ENCODE peak calls at places on chromosomes 6 and 20, in eight cellular contexts. F is choroid plexus epithelial cell, T is AG10803, X is hepatocyte, G is A549, C is heart right ventricle, Q is brain microvascular endothelial cell, S is NB4. K is an unnamed sample.

GRCh38 chr20:47701612-47702011 is 83.7 kb downstream of the SULF2 start:
- DNase-seq in F (no peak), T (peak; percentile 64), X (no peak), G (no peak), C (no peak), Q (no peak), S (no peak), K (no peak)

GRCh38 chr20:38272398-38272797 is 11.9 kb upstream of the KIAA1755 start:
- DNase-seq in F (no peak), T (peak; percentile 64), X (no peak), G (no peak), C (no peak), Q (no peak), S (no peak), K (no peak)

GRCh38 chr6:15675537-15676170 is 12.8 kb upstream of the DTNBP1 start:
- DNase-seq in F (no peak), T (no peak), X (no peak), G (no peak), C (no peak), Q (no peak), S (no peak), K (no peak)

GRCh38 chr6:37029249-37029959 is 23.9 kb downstream of the FGD2 start:
- DNase-seq in F (peak; percentile 93), T (peak; percentile 84), X (peak; percentile 87), G (peak; percentile 63), C (peak; percentile 62), Q (peak; percentile 81), S (peak; percentile 92), K (peak; percentile 80)

GRCh38 chr6:157510329-157511188 is 129.6 kb downstream of the ZDHHC14 start:
- DNase-seq in F (no peak), T (no peak), X (no peak), G (no peak), C (no peak), Q (no peak), S (no peak), K (no peak)

GRCh38 chr20:32510601-32511357 is 74.4 kb downstream of the NOL4L start:
- DNase-seq in F (peak; percentile 70), T (no peak), X (peak; percentile 71), G (no peak), C (no peak), Q (peak; percentile 4), S (no peak), K (no peak)

GRCh38 chr20:40497781-40498691 is 191.0 kb downstream of the MAFB start:
- DNase-seq in F (no peak), T (peak; percentile 39), X (no peak), G (no peak), C (peak; percentile 19), Q (no peak), S (peak; percentile 98), K (peak; percentile 64)

GRCh38 chr20:52031206-52031573 is 160.4 kb downstream of the ZFP64 start:
- DNase-seq in F (no peak), T (peak; percentile 88), X (no peak), G (no peak), C (no peak), Q (no peak), S (no peak), K (no peak)

DNA sequence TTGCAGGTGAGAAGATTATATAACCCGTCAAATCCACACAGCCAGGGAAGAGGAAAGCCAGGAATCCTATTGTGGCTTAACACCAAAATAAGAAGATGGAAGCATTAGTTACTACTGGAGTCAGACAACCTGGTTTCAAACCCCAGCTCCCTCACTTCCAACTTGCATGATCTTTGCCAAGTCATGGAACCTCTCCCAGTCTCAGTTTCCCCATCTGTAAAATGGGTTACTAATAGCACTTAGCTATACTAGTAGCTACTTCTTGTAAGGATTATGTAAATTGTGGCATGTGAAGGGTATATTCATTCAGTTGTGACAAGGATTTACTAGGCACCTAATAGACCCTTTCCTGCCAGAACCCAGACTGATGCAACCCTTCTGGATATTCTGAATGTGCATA is 50.4 kb downstream of the JPH2 start:
- DNase-seq in F (no peak), T (no peak), X (no peak), G (no peak), C (no peak), Q (no peak), S (no peak), K (no peak)
- H3K4me3 ChIP-seq in F (no peak overlapping the region), T (no peak overlapping the region), X (no peak overlapping the region), G (no peak overlapping the region), C (no peak overlapping the region), Q (no peak overlapping the region), S (no peak overlapping the region), K (no peak overlapping the region)

GRCh38 chr20:63639093-63639860 is 12.4 kb upstream of the GMEB2 start:
- DNase-seq in F (no peak), T (no peak), X (no peak), G (no peak), C (peak; percentile 51), Q (no peak), S (no peak), K (peak; percentile 81)
- H3K4me3 ChIP-seq in F (no peak overlapping the region), T (no peak overlapping the region), X (no peak overlapping the region), G (no peak overlapping the region), C (peak overlapping the region; percentile 25), Q (no peak overlapping the region), S (no peak overlapping the region), K (no peak overlapping the region)

DNA sequence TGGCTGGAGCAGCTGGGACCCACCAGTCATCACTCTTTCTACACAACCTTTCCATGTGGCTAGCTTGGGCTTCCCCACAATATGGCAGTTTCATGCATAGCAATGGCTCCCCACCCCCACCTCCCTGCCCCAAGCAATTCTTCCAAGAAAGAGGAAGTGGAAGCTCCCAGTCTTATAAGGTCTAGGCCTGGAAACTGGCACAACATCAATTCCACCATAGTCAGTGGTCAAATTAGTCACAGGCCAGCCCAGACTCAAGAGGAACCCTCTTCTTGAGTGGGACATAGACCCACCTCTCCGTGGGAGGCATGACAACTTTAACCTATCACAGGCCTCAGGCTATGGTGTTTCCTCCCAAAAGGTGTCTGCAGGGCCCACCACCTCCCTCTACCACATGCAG is 17.8 kb downstream of the TGM6 start:
- DNase-seq in F (no peak), T (no peak), X (no peak), G (no peak), C (no peak), Q (no peak), S (peak; percentile 81), K (no peak)
- H3K4me3 ChIP-seq in F (no peak overlapping the region), T (no peak overlapping the region), X (no peak overlapping the region), G (no peak overlapping the region), C (no peak overlapping the region), Q (no peak overlapping the region), S (no peak overlapping the region), K (no peak overlapping the region)

GRCh38 chr6:106213660-106214276 is 111.8 kb downstream of the ATG5 start:
- DNase-seq in F (no peak), T (no peak), X (no peak), G (no peak), C (no peak), Q (no peak), S (no peak), K (no peak)

GRCh38 chr6:106215608-106216007 is 110.0 kb downstream of the ATG5 start:
- DNase-seq in F (peak; percentile 7), T (no peak), X (no peak), G (no peak), C (no peak), Q (no peak), S (no peak), K (no peak)

GRCh38 chr6:106220485-106220884 is 105.1 kb downstream of the ATG5 start:
- DNase-seq in F (no peak), T (no peak), X (no peak), G (no peak), C (no peak), Q (no peak), S (no peak), K (no peak)

DNA sequence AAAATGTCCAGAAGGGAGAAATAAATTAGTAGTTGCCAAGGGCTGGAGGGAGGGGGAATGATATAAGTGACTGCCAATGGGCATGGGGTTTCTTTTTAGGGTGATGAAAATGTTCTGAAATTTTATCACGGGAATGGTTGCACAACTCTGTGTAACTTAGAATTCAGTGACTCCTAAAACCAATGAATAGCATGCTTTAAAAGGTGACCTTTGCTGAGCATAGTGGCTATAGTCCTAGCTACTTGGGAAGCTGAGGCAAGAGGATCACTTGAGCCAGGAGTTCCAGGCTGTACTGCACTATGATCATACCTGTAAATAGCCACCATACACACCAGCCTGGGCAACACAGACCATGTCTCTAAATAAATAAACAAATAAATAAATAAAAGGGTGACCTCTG is 109.0 kb downstream of the ATG5 start:
- DNase-seq in F (peak; percentile 10), T (peak; percentile 18), X (no peak), G (no peak), C (no peak), Q (no peak), S (peak; percentile 11), K (no peak)
- H3K4me3 ChIP-seq in F (no peak overlapping the region), T (no peak overlapping the region), X (no peak overlapping the region), G (no peak overlapping the region), C (no peak overlapping the region), Q (no peak overlapping the region), S (no peak overlapping the region), K (no peak overlapping the region)

GRCh38 chr6:137213813-137214212 is 5.4 kb downstream of the IFNGR1 start:
- DNase-seq in F (no peak), T (no peak), X (no peak), G (no peak), C (no peak), Q (no peak), S (no peak), K (no peak)
- H3K4me3 ChIP-seq in F (no peak overlapping the region), T (no peak overlapping the region), X (no peak overlapping the region), G (no peak overlapping the region), C (peak overlapping the region; percentile 8), Q (no peak overlapping the region), S (no peak overlapping the region), K (peak overlapping the region; percentile 83)

GRCh38 chr6:116764557-116764960 is 960 bp downstream of the FAM162B start:
- DNase-seq in F (peak; percentile 15), T (no peak), X (peak; percentile 20), G (no peak), C (no peak), Q (peak; percentile 9), S (no peak), K (peak; percentile 59)
- H3K4me3 ChIP-seq in F (peak overlapping the region; percentile 64), T (peak overlapping the region; percentile 50), X (peak overlapping the region; percentile 58), G (no peak overlapping the region), C (peak overlapping the region; percentile 60), Q (peak overlapping the region; percentile 68), S (no peak overlapping the region), K (peak overlapping the region; percentile 55)

DNA sequence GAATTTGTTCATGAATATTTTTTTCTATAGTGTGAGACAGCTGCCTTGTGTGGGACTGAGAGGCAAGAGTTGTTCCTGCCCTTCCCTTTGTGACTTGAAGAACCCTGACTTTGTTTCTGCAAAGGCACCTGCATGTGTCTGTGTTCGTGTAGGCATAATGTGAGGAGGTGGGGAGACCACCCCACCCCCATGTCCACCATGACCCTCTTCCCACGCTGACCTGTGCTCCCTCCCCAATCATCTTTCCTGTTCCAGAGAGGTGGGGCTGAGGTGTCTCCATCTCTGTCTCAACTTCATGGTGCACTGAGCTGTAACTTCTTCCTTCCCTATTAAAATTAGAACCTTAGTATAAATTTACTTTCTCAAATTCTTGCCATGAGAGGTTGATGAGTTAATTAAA is 3.1 kb downstream of the HLA-A start:
- DNase-seq in F (no peak), T (no peak), X (no peak), G (no peak), C (no peak), Q (no peak), S (no peak), K (no peak)
- H3K4me3 ChIP-seq in F (no peak overlapping the region), T (no peak overlapping the region), X (no peak overlapping the region), G (no peak overlapping the region), C (no peak overlapping the region), Q (no peak overlapping the region), S (no peak overlapping the region), K (no peak overlapping the region)

GRCh38 chr6:17280138-17280537 is 1.0 kb upstream of the RBM24 start:
- DNase-seq in F (no peak), T (no peak), X (no peak), G (no peak), C (no peak), Q (no peak), S (no peak), K (no peak)
- H3K4me3 ChIP-seq in F (peak overlapping the region; percentile 71), T (peak overlapping the region; percentile 92), X (no peak overlapping the region), G (peak overlapping the region; percentile 90), C (peak overlapping the region; percentile 84), Q (peak overlapping the region; percentile 69), S (no peak overlapping the region), K (peak overlapping the region; percentile 72)

K was measured in right cardiac atrium.